ENCODE peak calls at places on chromosome 15, in four cellular contexts. U is HCT116, H is GM12878, K is H1. G is an unnamed sample.

GRCh38 chr15:28125673-28126651 is 26.8 kb upstream of the OCA2 start:
- DNase-seq in U (peak; percentile 33), H (no peak), K (no peak), G (peak; percentile 61)

GRCh38 chr15:50675524-50676144 is 11.0 kb downstream of the TRPM7 start:
- DNase-seq in U (peak; percentile 21), H (peak; percentile 5), K (no peak), G (no peak)

GRCh38 chr15:22958487-22959280 is 21.5 kb downstream of the CYFIP1 start:
- DNase-seq in U (no peak), H (no peak), K (no peak), G (no peak)

GRCh38 chr15:52857471-52857870 is 67.3 kb upstream of the ONECUT1 start:
- DNase-seq in U (no peak), H (no peak), K (no peak), G (no peak)

GRCh38 chr15:20358066-20358780 is 183.4 kb downstream of the GOLGA6L6 start:
- DNase-seq in U (no peak), H (no peak), K (no peak), G (no peak)

GRCh38 chr15:81480645-81481053 is 106.6 kb upstream of the TMC3 start:
- DNase-seq in U (peak; percentile 24), H (peak; percentile 11), K (no peak), G (peak; percentile 36)

GRCh38 chr15:72319360-72319984 is 485 bp downstream of the CELF6 start:
- DNase-seq in U (no peak), H (no peak), K (peak; percentile 53), G (peak; percentile 91)

GRCh38 chr15:85609492-85609891 is 185.2 kb downstream of the KLHL25 start:
- DNase-seq in U (no peak), H (no peak), K (no peak), G (no peak)

GRCh38 chr15:60787737-60788513 is 309.0 kb upstream of the ICE2 start:
- DNase-seq in U (no peak), H (no peak), K (no peak), G (no peak)

GRCh38 chr15:91965501-91966180 is 112.1 kb downstream of the SLCO3A1 start:
- DNase-seq in U (peak; percentile 27), H (no peak), K (no peak), G (no peak)

GRCh38 chr15:76431936-76432335 is 95.4 kb downstream of the ISL2 start:
- DNase-seq in U (no peak), H (no peak), K (peak; percentile 17), G (no peak)

GRCh38 chr15:50227076-50227475 is 38.5 kb downstream of the HDC start:
- DNase-seq in U (no peak), H (no peak), K (no peak), G (no peak)

GRCh38 chr15:55846108-55846707 is 103.3 kb upstream of the PRTG start:
- DNase-seq in U (peak; percentile 57), H (peak; percentile 35), K (peak; percentile 31), G (peak; percentile 70)

GRCh38 chr15:64842986-64843561 is 1.4 kb downstream of the PLEKHO2 start:
- DNase-seq in U (no peak), H (no peak), K (no peak), G (peak; percentile 74)

GRCh38 chr15:60804986-60805949 is 326.3 kb upstream of the ICE2 start:
- DNase-seq in U (no peak), H (no peak), K (peak; percentile 91), G (no peak)

GRCh38 chr15:70818580-70818979 is 35.4 kb downstream of the LARP6 start:
- DNase-seq in U (no peak), H (no peak), K (no peak), G (no peak)

DNA sequence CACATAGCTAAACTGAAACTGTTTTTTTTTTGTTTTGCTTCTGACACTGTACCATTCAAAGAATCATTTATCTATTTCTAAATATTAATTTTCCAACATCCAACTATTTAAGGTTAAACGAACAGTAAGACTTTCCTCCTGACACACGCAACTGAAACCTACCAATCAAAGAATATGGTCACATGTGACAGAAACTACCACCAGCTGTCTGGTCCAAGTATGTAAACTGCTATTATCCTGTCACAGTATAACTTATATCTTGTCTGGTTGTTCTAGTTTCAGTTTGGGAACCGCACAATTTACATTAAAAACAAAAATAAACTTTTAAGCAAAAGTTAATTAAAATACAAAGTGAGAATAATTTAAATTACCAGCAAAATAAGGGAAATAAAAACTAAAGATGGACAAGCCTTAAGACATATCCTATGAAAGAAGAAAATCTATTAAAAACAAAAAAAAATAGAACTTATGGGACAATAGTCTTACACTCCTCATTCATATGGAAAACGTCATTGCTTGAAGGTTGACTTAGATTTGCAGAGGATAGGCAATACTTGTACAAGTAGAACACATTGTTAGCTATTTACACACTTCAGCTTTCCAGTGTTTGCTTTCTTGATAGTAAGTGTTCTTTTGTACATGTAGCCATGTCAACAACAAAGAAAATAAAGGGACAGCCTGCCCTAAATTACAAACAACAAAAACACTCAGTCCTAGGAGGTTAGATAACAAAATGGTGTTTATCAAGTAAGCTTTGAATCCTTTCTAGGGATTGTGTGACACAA is 26.8 kb upstream of the CHRM5 start:
- DNase-seq in U (no peak), H (no peak), K (no peak), G (no peak)
- TF ChIP-seq EGR1 in U (no peak), H (no peak), K (no peak), G (no peak)

GRCh38 chr15:34987982-34988873 is at the start of gene ZNF770:
- DNase-seq in U (peak; percentile 51), H (peak; percentile 44), K (peak; percentile 29), G (peak; percentile 89)

GRCh38 chr15:34986326-34987181 is 1.5 kb downstream of the ZNF770 start:
- DNase-seq in U (no peak), H (no peak), K (no peak), G (peak; percentile 45)

GRCh38 chr15:34987623-34987981 is 485 bp downstream of the ZNF770 start:
- DNase-seq in U (no peak), H (no peak), K (no peak), G (no peak)

GRCh38 chr15:34987182-34987488 is 952 bp downstream of the ZNF770 start:
- DNase-seq in U (no peak), H (no peak), K (no peak), G (peak; percentile 40)

DNA sequence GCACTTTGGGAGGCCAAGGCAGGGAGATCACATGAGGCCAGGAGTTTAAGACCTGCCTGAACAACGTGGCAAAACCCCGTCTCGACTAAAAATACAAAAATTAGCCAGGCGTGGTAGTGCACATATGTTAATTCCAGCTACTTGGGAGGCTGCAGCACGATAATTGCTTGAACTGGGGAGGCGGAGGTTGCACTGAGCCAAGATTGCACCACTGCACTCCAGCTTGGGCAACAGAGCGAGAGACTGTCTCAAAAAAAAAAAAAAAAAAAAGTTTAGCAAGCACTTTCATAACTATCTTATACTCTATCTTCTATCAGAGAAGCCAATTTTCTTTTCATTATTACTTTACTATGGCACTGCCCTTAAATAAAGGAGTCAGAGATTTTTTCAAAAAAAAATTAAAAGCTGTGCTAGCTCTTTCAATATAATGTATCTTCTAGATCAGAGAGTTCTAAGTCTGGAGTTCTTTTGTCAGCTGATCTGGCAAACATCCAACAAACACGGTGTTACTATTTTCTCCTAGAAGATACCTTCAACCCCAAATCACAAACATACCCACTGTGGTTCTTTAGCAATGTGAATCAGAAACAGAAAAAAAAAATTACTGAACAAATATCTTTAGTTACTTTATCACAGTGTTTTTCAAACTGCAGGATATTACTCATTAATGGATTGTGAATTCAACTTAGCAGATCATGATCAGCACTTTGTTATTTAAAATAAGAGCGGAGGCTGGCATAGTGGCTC is 3.0 kb downstream of the ZNF770 start:
- DNase-seq in U (no peak), H (no peak), K (no peak), G (no peak)
- TF ChIP-seq EGR1 in U (no peak), H (no peak), K (no peak), G (no peak)

DNA sequence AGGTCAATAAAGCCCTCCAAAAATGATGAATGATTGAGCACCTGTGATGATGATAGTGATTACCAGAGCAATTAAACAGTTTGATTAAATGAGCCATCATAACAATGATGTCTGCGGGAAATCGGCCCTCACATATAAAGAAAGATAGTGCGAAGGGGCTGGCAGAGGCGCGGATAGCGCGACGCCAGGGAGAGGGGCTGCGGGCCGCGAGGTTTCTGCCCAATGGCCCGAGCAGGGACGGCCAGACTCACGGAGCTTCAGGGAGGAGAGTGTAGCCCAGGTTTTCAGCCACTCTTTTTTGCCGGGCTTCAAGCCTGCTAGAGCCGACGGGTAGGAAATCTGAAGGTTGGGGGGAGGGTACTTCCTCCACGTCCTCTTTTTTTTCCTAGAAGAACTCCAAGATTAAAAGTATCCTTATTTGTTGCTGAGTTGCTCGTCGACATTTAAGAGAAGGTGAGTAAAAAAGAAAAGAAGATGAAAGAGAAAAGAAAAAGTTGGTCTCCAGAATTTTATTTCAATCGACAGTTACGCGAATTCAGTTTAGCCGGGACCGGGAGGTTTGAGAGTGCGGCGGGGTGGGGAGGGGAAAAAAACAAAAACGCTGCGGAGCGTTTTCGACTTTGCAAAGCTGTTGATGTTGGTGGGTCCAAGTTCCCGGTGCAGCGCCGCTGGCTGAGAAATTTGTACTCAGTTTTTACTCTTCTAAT is 2.1 kb upstream of the MEIS2 start:
- DNase-seq in U (no peak), H (no peak), K (no peak), G (peak; percentile 40)
- TF ChIP-seq EGR1 in U (no peak), H (no peak), K (peak; percentile 84), G (no peak)

GRCh38 chr15:87896926-87897325 is 359.6 kb downstream of the NTRK3 start:
- DNase-seq in U (no peak), H (no peak), K (no peak), G (no peak)
- TF ChIP-seq EGR1 in U (no peak), H (no peak), K (no peak), G (no peak)

DNA sequence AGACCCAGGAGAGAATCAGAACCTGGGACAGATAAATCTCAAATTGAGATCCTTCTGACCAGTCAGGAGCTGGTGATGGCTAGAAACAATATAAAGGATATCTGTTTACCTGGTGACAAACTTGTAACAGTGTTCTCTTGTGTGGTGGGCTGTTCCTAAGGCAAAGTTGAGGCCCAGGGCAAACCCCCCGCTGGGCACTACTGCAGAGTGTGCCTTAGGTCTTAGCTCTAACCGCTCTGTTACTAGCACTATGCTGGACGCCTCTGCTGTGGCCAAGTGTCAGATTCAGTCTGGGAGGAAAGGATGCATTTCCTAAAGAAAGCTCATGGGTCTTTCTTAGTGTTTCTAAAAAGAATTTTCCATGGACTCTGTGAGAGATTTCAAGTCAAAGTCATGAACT is 146.5 kb upstream of the MEIS2 start:
- DNase-seq in U (no peak), H (no peak), K (no peak), G (no peak)
- TF ChIP-seq EGR1 in U (no peak), H (no peak), K (no peak), G (no peak)

GRCh38 chr15:39774688-39775267 is 7.9 kb downstream of the FSIP1 start:
- DNase-seq in U (no peak), H (no peak), K (no peak), G (no peak)
- TF ChIP-seq EGR1 in U (no peak), H (no peak), K (no peak), G (no peak)

GRCh38 chr15:99252326-99252725 is 1.0 kb downstream of the LRRC28 start:
- DNase-seq in U (no peak), H (no peak), K (no peak), G (no peak)

GRCh38 chr15:99250001-99250400 is 620 bp upstream of the TTC23 start:
- DNase-seq in U (no peak), H (no peak), K (no peak), G (no peak)

GRCh38 chr15:99251436-99251821 is at the start of gene LRRC28:
- DNase-seq in U (no peak), H (no peak), K (no peak), G (no peak)

GRCh38 chr15:99250494-99251435 is 516 bp upstream of the LRRC28 start:
- DNase-seq in U (peak; percentile 97), H (peak; percentile 99), K (peak; percentile 92), G (peak; percentile 98)

GRCh38 chr15:99253381-99254090 is 2.3 kb downstream of the LRRC28 start:
- DNase-seq in U (no peak), H (no peak), K (no peak), G (no peak)
- TF ChIP-seq EGR1 in U (no peak), H (no peak), K (no peak), G (no peak)